ENCODE peak calls at places on chromosomes 3 and 15, in nine cellular contexts. W, R, U, Q, A, G, D, Y and Z are unnamed samples.

GRCh38 chr3:120339362-120339761 is 9.8 kb downstream of the LRRC58 start:
- DNase-seq in W (no peak), R (no peak), U (no peak), Q (no peak), A (no peak), G (no peak), D (no peak), Y (no peak), Z (no peak)

GRCh38 chr3:160128086-160128485 is 97.1 kb upstream of the C3orf80 start:
- DNase-seq in W (no peak), R (no peak), U (no peak), Q (no peak), A (no peak), G (no peak), D (no peak), Y (no peak), Z (no peak)

GRCh38 chr3:155154255-155154654 is 74.1 kb downstream of the MME start:
- DNase-seq in W (no peak), R (no peak), U (no peak), Q (no peak), A (no peak), G (no peak), D (no peak), Y (no peak), Z (no peak)

GRCh38 chr3:139718415-139718814 is 40.6 kb upstream of the NMNAT3 start:
- DNase-seq in W (no peak), R (peak), U (no peak), Q (peak), A (no peak), G (no peak), D (no peak), Y (peak), Z (peak)

GRCh38 chr15:63417721-63418120 is 36.1 kb upstream of the CA12 start:
- DNase-seq in W (no peak), R (no peak), U (no peak), Q (no peak), A (no peak), G (no peak), D (no peak), Y (no peak), Z (no peak)

GRCh38 chr15:51121118-51121517 is 26.4 kb upstream of the TNFAIP8L3 start:
- DNase-seq in W (no peak), R (peak), U (no peak), Q (peak), A (no peak), G (no peak), D (peak), Y (peak), Z (no peak)

GRCh38 chr15:77409259-77410156 is 10.4 kb downstream of the PEAK1 start:
- DNase-seq in W (no peak), R (no peak), U (no peak), Q (no peak), A (no peak), G (no peak), D (no peak), Y (no peak), Z (no peak)

GRCh38 chr3:46675426-46675825 is 18.1 kb downstream of the ALS2CL start:
- DNase-seq in W (no peak), R (no peak), U (peak), Q (no peak), A (no peak), G (no peak), D (no peak), Y (no peak), Z (peak)

GRCh38 chr3:187025254-187025655 is 94.9 kb downstream of the ST6GAL1 start:
- DNase-seq in W (no peak), R (no peak), U (no peak), Q (no peak), A (no peak), G (no peak), D (peak), Y (no peak), Z (no peak)

GRCh38 chr3:39664931-39665330 is 144.5 kb upstream of the MYRIP start:
- DNase-seq in W (no peak), R (no peak), U (no peak), Q (no peak), A (no peak), G (no peak), D (no peak), Y (no peak), Z (no peak)